ENCODE peak calls at places on chromosomes 4 and X, in nine cellular contexts. One of them, this sample, is unnamed.

GRCh38 chrX:55253528-55253927 is 11.2 kb downstream of the PAGE3 start:
- DNase-seq in nephron progenitor cell: no peak
- DNase-seq in fibroblast of pulmonary artery: no peak
- DNase-seq in endothelial cell: no peak
- DNase-seq in GM23338: no peak
- DNase-seq in thyroid gland: no peak
- DNase-seq in K562: no peak
- DNase-seq in fibroblast of lung: no peak
- DNase-seq in AG09319: no peak
- DNase-seq in this sample: no peak

GRCh38 chr4:4869380-4869723 is 9.9 kb downstream of the MSX1 start:
- DNase-seq in fibroblast of pulmonary artery: no peak
- DNase-seq in thyroid gland: no peak
- DNase-seq in nephron progenitor cell: no peak
- DNase-seq in fibroblast of lung: no peak
- DNase-seq in K562: no peak
- DNase-seq in endothelial cell: no peak
- DNase-seq in GM23338: peak; percentile 34
- DNase-seq in AG09319: no peak
- DNase-seq in this sample: no peak

GRCh38 chrX:105006103-105006502 is 214.4 kb downstream of the TEX13A start:
- DNase-seq in nephron progenitor cell: no peak
- DNase-seq in endothelial cell: no peak
- DNase-seq in fibroblast of lung: no peak
- DNase-seq in GM23338: no peak
- DNase-seq in AG09319: no peak
- DNase-seq in thyroid gland: no peak
- DNase-seq in K562: no peak
- DNase-seq in fibroblast of pulmonary artery: no peak
- DNase-seq in this sample: no peak

GRCh38 chrX:10769696-10770619 is 149.6 kb upstream of the MID1 start:
- DNase-seq in thyroid gland: peak; percentile 40
- DNase-seq in endothelial cell: no peak
- DNase-seq in K562: no peak
- DNase-seq in nephron progenitor cell: peak; percentile 19
- DNase-seq in GM23338: peak; percentile 21
- DNase-seq in AG09319: peak; percentile 42
- DNase-seq in fibroblast of pulmonary artery: peak; percentile 15
- DNase-seq in fibroblast of lung: peak; percentile 70
- DNase-seq in this sample: no peak

GRCh38 chr4:70632028-70632427 is 3.5 kb downstream of the ENAM start:
- DNase-seq in thyroid gland: no peak
- DNase-seq in GM23338: no peak
- DNase-seq in AG09319: no peak
- DNase-seq in endothelial cell: no peak
- DNase-seq in fibroblast of pulmonary artery: peak; percentile 56
- DNase-seq in fibroblast of lung: peak; percentile 39
- DNase-seq in nephron progenitor cell: no peak
- DNase-seq in K562: no peak
- DNase-seq in this sample: no peak

GRCh38 chr4:30838346-30838745 is 118.2 kb downstream of the PCDH7 start:
- DNase-seq in nephron progenitor cell: no peak
- DNase-seq in AG09319: no peak
- DNase-seq in fibroblast of lung: no peak
- DNase-seq in endothelial cell: no peak
- DNase-seq in fibroblast of pulmonary artery: no peak
- DNase-seq in K562: no peak
- DNase-seq in GM23338: no peak
- DNase-seq in thyroid gland: no peak
- DNase-seq in this sample: no peak

GRCh38 chr4:34193451-34194154 is 2050.7 kb downstream of the ARAP2 start:
- DNase-seq in thyroid gland: no peak
- DNase-seq in GM23338: no peak
- DNase-seq in K562: no peak
- DNase-seq in fibroblast of pulmonary artery: peak; percentile 49
- DNase-seq in endothelial cell: no peak
- DNase-seq in AG09319: no peak
- DNase-seq in fibroblast of lung: peak; percentile 50
- DNase-seq in nephron progenitor cell: no peak
- DNase-seq in this sample: no peak

GRCh38 chrX:112043997-112044396 is 38.6 kb downstream of the TRPC5 start:
- DNase-seq in thyroid gland: no peak
- DNase-seq in AG09319: no peak
- DNase-seq in endothelial cell: peak; percentile 3
- DNase-seq in fibroblast of lung: no peak
- DNase-seq in fibroblast of pulmonary artery: peak; percentile 2
- DNase-seq in K562: peak; percentile 4
- DNase-seq in GM23338: peak; percentile 41
- DNase-seq in nephron progenitor cell: peak; percentile 5
- DNase-seq in this sample: peak; percentile 6

GRCh38 chrX:47351706-47352105 is 18.7 kb upstream of the ZNF157 start:
- DNase-seq in fibroblast of pulmonary artery: peak; percentile 37
- DNase-seq in fibroblast of lung: peak; percentile 9
- DNase-seq in GM23338: no peak
- DNase-seq in nephron progenitor cell: no peak
- DNase-seq in endothelial cell: no peak
- DNase-seq in thyroid gland: no peak
- DNase-seq in AG09319: no peak
- DNase-seq in K562: no peak
- DNase-seq in this sample: no peak

GRCh38 chr4:5098176-5098575 is 46.9 kb downstream of the STK32B start:
- DNase-seq in endothelial cell: no peak
- DNase-seq in AG09319: no peak
- DNase-seq in GM23338: no peak
- DNase-seq in nephron progenitor cell: no peak
- DNase-seq in fibroblast of lung: no peak
- DNase-seq in fibroblast of pulmonary artery: no peak
- DNase-seq in thyroid gland: no peak
- DNase-seq in K562: no peak
- DNase-seq in this sample: no peak

GRCh38 chr4:105145913-105146285 is 777 bp upstream of the TET2 start:
- DNase-seq in fibroblast of lung: no peak
- DNase-seq in AG09319: no peak
- DNase-seq in thyroid gland: peak; percentile 16
- DNase-seq in K562: no peak
- DNase-seq in fibroblast of pulmonary artery: no peak
- DNase-seq in endothelial cell: peak; percentile 16
- DNase-seq in nephron progenitor cell: no peak
- DNase-seq in GM23338: peak; percentile 71
- DNase-seq in this sample: no peak

GRCh38 chr4:91116861-91117260 is 989.7 kb downstream of the CCSER1 start:
- DNase-seq in thyroid gland: no peak
- DNase-seq in nephron progenitor cell: no peak
- DNase-seq in endothelial cell: no peak
- DNase-seq in AG09319: no peak
- DNase-seq in fibroblast of lung: peak; percentile 42
- DNase-seq in K562: no peak
- DNase-seq in GM23338: peak; percentile 51
- DNase-seq in fibroblast of pulmonary artery: peak; percentile 42
- DNase-seq in this sample: no peak

GRCh38 chrX:132810488-132810887 is 147.9 kb downstream of the HS6ST2 start:
- DNase-seq in AG09319: no peak
- DNase-seq in fibroblast of pulmonary artery: no peak
- DNase-seq in K562: no peak
- DNase-seq in thyroid gland: no peak
- DNase-seq in GM23338: no peak
- DNase-seq in endothelial cell: no peak
- DNase-seq in nephron progenitor cell: no peak
- DNase-seq in fibroblast of lung: no peak
- DNase-seq in this sample: no peak

GRCh38 chrX:106331606-106332005 is 163.5 kb downstream of the PWWP3B start:
- DNase-seq in K562: no peak
- DNase-seq in AG09319: no peak
- DNase-seq in thyroid gland: no peak
- DNase-seq in GM23338: no peak
- DNase-seq in fibroblast of pulmonary artery: no peak
- DNase-seq in nephron progenitor cell: no peak
- DNase-seq in endothelial cell: no peak
- DNase-seq in fibroblast of lung: no peak
- DNase-seq in this sample: no peak

GRCh38 chrX:542179-542578 is 88.4 kb upstream of the SHOX start:
- DNase-seq in nephron progenitor cell: no peak
- DNase-seq in endothelial cell: no peak
- DNase-seq in fibroblast of lung: no peak
- DNase-seq in GM23338: no peak
- DNase-seq in AG09319: no peak
- DNase-seq in fibroblast of pulmonary artery: no peak
- DNase-seq in thyroid gland: no peak
- DNase-seq in K562: peak; percentile 14
- DNase-seq in this sample: no peak

GRCh38 chrX:118152721-118153120 is 36.1 kb upstream of the KLHL13 start:
- DNase-seq in thyroid gland: no peak
- DNase-seq in GM23338: no peak
- DNase-seq in K562: no peak
- DNase-seq in fibroblast of lung: no peak
- DNase-seq in AG09319: no peak
- DNase-seq in fibroblast of pulmonary artery: no peak
- DNase-seq in endothelial cell: no peak
- DNase-seq in nephron progenitor cell: no peak
- DNase-seq in this sample: no peak

GRCh38 chr4:76156635-76157034 is 8.4 kb upstream of the NUP54 start:
- DNase-seq in fibroblast of pulmonary artery: peak; percentile 41
- DNase-seq in GM23338: no peak
- DNase-seq in K562: no peak
- DNase-seq in nephron progenitor cell: no peak
- DNase-seq in fibroblast of lung: no peak
- DNase-seq in endothelial cell: no peak
- DNase-seq in thyroid gland: peak; percentile 11
- DNase-seq in AG09319: no peak
- DNase-seq in this sample: no peak

DNA sequence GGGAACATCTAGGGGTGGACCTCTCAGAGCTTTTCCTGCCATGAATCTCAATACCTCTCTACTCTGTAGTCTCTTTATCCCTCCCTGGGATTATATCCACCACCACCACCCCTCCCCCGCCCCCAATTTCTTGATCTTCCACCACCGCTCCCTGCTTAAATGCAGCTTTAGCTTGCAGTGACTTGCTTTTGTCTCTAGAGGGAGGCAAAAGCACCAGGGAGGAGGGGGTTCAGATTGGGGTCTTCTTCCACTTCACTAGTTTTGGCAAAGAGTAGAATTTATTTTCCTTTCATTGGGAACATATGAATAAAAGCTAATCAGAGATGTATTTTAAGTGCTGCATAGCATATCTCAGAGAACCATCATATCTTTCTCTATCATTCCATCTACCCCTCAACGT is 5.5 kb downstream of the ARHGAP36 start:
- DNase-seq in fibroblast of lung: no peak
- DNase-seq in nephron progenitor cell: peak; percentile 23
- DNase-seq in endothelial cell: no peak
- DNase-seq in AG09319: no peak
- DNase-seq in K562: peak; percentile 11
- DNase-seq in thyroid gland: no peak
- DNase-seq in GM23338: peak; percentile 63
- DNase-seq in fibroblast of pulmonary artery: no peak
- DNase-seq in this sample: no peak
- TF ChIP-seq CTCF in fibroblast of lung: no peak
- TF ChIP-seq CTCF in nephron progenitor cell: peak; percentile 65
- TF ChIP-seq CTCF in endothelial cell: no peak
- TF ChIP-seq CTCF in AG09319: no peak
- TF ChIP-seq CTCF in K562: peak; percentile 33
- TF ChIP-seq CTCF in thyroid gland: no peak
- TF ChIP-seq CTCF in GM23338: peak; percentile 55
- TF ChIP-seq CTCF in fibroblast of pulmonary artery: no peak
- TF ChIP-seq CTCF in this sample: peak; percentile 31

GRCh38 chr4:23720556-23720955 is 169.3 kb downstream of the PPARGC1A start:
- DNase-seq in thyroid gland: no peak
- DNase-seq in nephron progenitor cell: no peak
- DNase-seq in fibroblast of pulmonary artery: no peak
- DNase-seq in fibroblast of lung: no peak
- DNase-seq in endothelial cell: no peak
- DNase-seq in K562: no peak
- DNase-seq in GM23338: no peak
- DNase-seq in AG09319: no peak
- DNase-seq in this sample: no peak

GRCh38 chr4:23718435-23718834 is 171.4 kb downstream of the PPARGC1A start:
- DNase-seq in thyroid gland: no peak
- DNase-seq in K562: no peak
- DNase-seq in AG09319: no peak
- DNase-seq in endothelial cell: no peak
- DNase-seq in nephron progenitor cell: no peak
- DNase-seq in fibroblast of lung: no peak
- DNase-seq in fibroblast of pulmonary artery: no peak
- DNase-seq in GM23338: no peak
- DNase-seq in this sample: no peak

GRCh38 chr4:23717528-23718248 is 172.2 kb downstream of the PPARGC1A start:
- DNase-seq in thyroid gland: no peak
- DNase-seq in GM23338: peak; percentile 60
- DNase-seq in nephron progenitor cell: no peak
- DNase-seq in K562: peak; percentile 72
- DNase-seq in fibroblast of pulmonary artery: peak; percentile 48
- DNase-seq in AG09319: no peak
- DNase-seq in fibroblast of lung: peak; percentile 50
- DNase-seq in endothelial cell: peak; percentile 13
- DNase-seq in this sample: peak; percentile 2
- TF ChIP-seq CTCF in thyroid gland: peak; percentile 17
- TF ChIP-seq CTCF in GM23338: peak; percentile 65
- TF ChIP-seq CTCF in nephron progenitor cell: peak; percentile 36
- TF ChIP-seq CTCF in K562: peak; percentile 53
- TF ChIP-seq CTCF in fibroblast of pulmonary artery: peak; percentile 47
- TF ChIP-seq CTCF in AG09319: peak; percentile 33
- TF ChIP-seq CTCF in fibroblast of lung: peak; percentile 58
- TF ChIP-seq CTCF in endothelial cell: peak; percentile 57
- TF ChIP-seq CTCF in this sample: peak; percentile 48

GRCh38 chr4:150384249-150384648 is 197.7 kb upstream of the MAB21L2 start:
- DNase-seq in fibroblast of lung: no peak
- DNase-seq in thyroid gland: no peak
- DNase-seq in fibroblast of pulmonary artery: no peak
- DNase-seq in GM23338: peak; percentile 15
- DNase-seq in nephron progenitor cell: no peak
- DNase-seq in endothelial cell: no peak
- DNase-seq in AG09319: no peak
- DNase-seq in K562: no peak
- DNase-seq in this sample: no peak
- TF ChIP-seq CTCF in fibroblast of lung: no peak
- TF ChIP-seq CTCF in thyroid gland: no peak
- TF ChIP-seq CTCF in fibroblast of pulmonary artery: no peak
- TF ChIP-seq CTCF in GM23338: no peak
- TF ChIP-seq CTCF in nephron progenitor cell: no peak
- TF ChIP-seq CTCF in endothelial cell: no peak
- TF ChIP-seq CTCF in AG09319: no peak
- TF ChIP-seq CTCF in K562: no peak
- TF ChIP-seq CTCF in this sample: no peak

DNA sequence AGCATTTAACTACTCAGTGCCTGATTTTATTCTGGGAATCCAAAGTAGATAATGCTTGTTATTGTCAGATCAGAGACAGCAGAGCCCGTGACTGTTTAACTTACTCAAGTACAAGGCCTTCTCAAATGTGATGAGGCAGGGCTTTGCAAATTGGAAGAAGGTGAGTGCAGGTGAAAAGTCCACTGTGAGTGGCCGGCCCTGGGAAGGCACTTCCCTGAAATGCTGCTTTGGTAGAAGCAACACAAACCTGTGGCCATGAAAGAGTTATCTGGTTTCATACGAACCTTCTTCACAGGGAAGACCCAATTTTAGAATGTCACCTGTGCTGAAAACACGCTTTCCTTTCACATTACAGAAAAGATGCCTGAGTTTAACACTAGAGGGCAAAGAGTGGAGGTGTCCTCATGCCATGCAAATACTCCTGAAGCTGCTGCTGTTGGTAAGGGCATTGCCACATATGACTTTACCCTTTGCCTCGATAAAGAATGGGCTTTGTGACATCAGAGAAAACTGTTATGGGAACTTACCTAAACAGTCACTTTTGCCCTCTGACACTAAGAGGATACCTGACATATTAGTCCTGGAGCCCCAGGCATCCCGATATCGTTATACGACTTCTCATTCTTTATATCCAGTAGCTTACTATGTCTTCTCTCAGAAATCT is 8.0 kb downstream of the PPARGC1A start:
- DNase-seq in fibroblast of lung: no peak
- DNase-seq in thyroid gland: peak; percentile 22
- DNase-seq in fibroblast of pulmonary artery: no peak
- DNase-seq in GM23338: peak; percentile 28
- DNase-seq in K562: no peak
- DNase-seq in nephron progenitor cell: no peak
- DNase-seq in AG09319: no peak
- DNase-seq in endothelial cell: no peak
- DNase-seq in this sample: no peak
- TF ChIP-seq CTCF in fibroblast of lung: no peak
- TF ChIP-seq CTCF in thyroid gland: peak; percentile 40
- TF ChIP-seq CTCF in fibroblast of pulmonary artery: no peak
- TF ChIP-seq CTCF in GM23338: peak; percentile 44
- TF ChIP-seq CTCF in K562: no peak
- TF ChIP-seq CTCF in nephron progenitor cell: no peak
- TF ChIP-seq CTCF in AG09319: no peak
- TF ChIP-seq CTCF in endothelial cell: no peak
- TF ChIP-seq CTCF in this sample: peak; percentile 45